ENCODE peak calls at places on chromosome 10, in ten cellular contexts. K is thyroid gland, Z is right atrium auricular region, A is transverse colon, F is H9, N is tibial nerve, T is cardiac muscle cell, X is GM20000, C is kidney epithelial cell, P is bronchial epithelial cell. M is an unnamed sample.

GRCh38 chr10:46520941-46521340 is 35.5 kb downstream of the GPRIN2 start:
- DNase-seq in K (no peak), Z (no peak), A (peak), F (no peak), N (no peak), T (no peak), X (no peak), C (no peak), P (peak), M (no peak)

GRCh38 chr10:48811461-48811860 is 126.8 kb downstream of the WDFY4 start:
- DNase-seq in K (no peak), Z (no peak), A (no peak), F (no peak), N (no peak), T (no peak), X (no peak), C (no peak), P (peak), M (no peak)

GRCh38 chr10:79273603-79274002 is 73.7 kb upstream of the PPIF start:
- DNase-seq in K (peak), Z (peak), A (no peak), F (no peak), N (no peak), T (no peak), X (no peak), C (no peak), P (no peak), M (no peak)

GRCh38 chr10:68153473-68154210 is 44.4 kb downstream of the MYPN start:
- DNase-seq in K (no peak), Z (peak), A (peak), F (peak), N (no peak), T (peak), X (no peak), C (peak), P (peak), M (no peak)

GRCh38 chr10:340646-341045 is 205.4 kb downstream of the ZMYND11 start:
- DNase-seq in K (no peak), Z (no peak), A (no peak), F (no peak), N (no peak), T (no peak), X (no peak), C (no peak), P (no peak), M (no peak)

GRCh38 chr10:125457406-125457805 is 225.6 kb downstream of the TEX36 start:
- DNase-seq in K (no peak), Z (no peak), A (no peak), F (no peak), N (no peak), T (no peak), X (no peak), C (no peak), P (no peak), M (no peak)

GRCh38 chr10:86899670-86900276 is 57.6 kb downstream of the MMRN2 start:
- DNase-seq in K (peak), Z (peak), A (peak), F (no peak), N (peak), T (peak), X (peak), C (no peak), P (peak), M (peak)

GRCh38 chr10:119737827-119738226 is 12.0 kb downstream of the INPP5F start:
- DNase-seq in K (no peak), Z (no peak), A (peak), F (no peak), N (no peak), T (no peak), X (no peak), C (peak), P (peak), M (no peak)

GRCh38 chr10:75014516-75015230 is 96.8 kb upstream of the SAMD8 start:
- DNase-seq in K (no peak), Z (no peak), A (no peak), F (no peak), N (no peak), T (no peak), X (no peak), C (no peak), P (no peak), M (no peak)

GRCh38 chr10:117373848-117374505 is 1.3 kb downstream of the PDZD8 start:
- DNase-seq in K (peak), Z (peak), A (peak), F (peak), N (peak), T (peak), X (peak), C (no peak), P (peak), M (peak)

GRCh38 chr10:11035318-11035920 is 17.7 kb downstream of the CELF2 start:
- DNase-seq in K (peak), Z (peak), A (peak), F (peak), N (peak), T (no peak), X (no peak), C (peak), P (peak), M (no peak)

GRCh38 chr10:1766049-1766448 is 28.7 kb upstream of the ADARB2 start:
- DNase-seq in K (no peak), Z (no peak), A (no peak), F (no peak), N (no peak), T (no peak), X (no peak), C (no peak), P (no peak), M (no peak)

GRCh38 chr10:24721254-24722106 is 2.2 kb downstream of the ARHGAP21 start:
- DNase-seq in K (peak), Z (peak), A (peak), F (peak), N (no peak), T (peak), X (no peak), C (no peak), P (no peak), M (peak)

GRCh38 chr10:72886596-72887522 is 6.7 kb upstream of the OIT3 start:
- DNase-seq in K (no peak), Z (no peak), A (no peak), F (peak), N (no peak), T (no peak), X (no peak), C (no peak), P (peak), M (no peak)

GRCh38 chr10:124071141-124071540 is 22.3 kb downstream of the CHST15 start:
- DNase-seq in K (no peak), Z (no peak), A (no peak), F (no peak), N (no peak), T (no peak), X (no peak), C (no peak), P (no peak), M (no peak)

GRCh38 chr10:63919576-63920279 is 398.5 kb downstream of the REEP3 start:
- DNase-seq in K (no peak), Z (no peak), A (no peak), F (no peak), N (no peak), T (no peak), X (no peak), C (no peak), P (no peak), M (no peak)

GRCh38 chr10:126569513-126570447 is 100.7 kb downstream of the C10orf90 start:
- DNase-seq in K (no peak), Z (no peak), A (no peak), F (no peak), N (no peak), T (no peak), X (no peak), C (peak), P (peak), M (no peak)

GRCh38 chr10:9239298-9239697 is 1184.8 kb downstream of the GATA3 start:
- DNase-seq in K (no peak), Z (no peak), A (no peak), F (no peak), N (no peak), T (no peak), X (no peak), C (no peak), P (no peak), M (no peak)

GRCh38 chr10:130764651-130765050 is 546.9 kb downstream of the TCERG1L start:
- DNase-seq in K (no peak), Z (no peak), A (no peak), F (no peak), N (no peak), T (no peak), X (no peak), C (no peak), P (no peak), M (no peak)

GRCh38 chr10:63515002-63515763 is 6.0 kb upstream of the REEP3 start:
- DNase-seq in K (no peak), Z (no peak), A (no peak), F (peak), N (no peak), T (peak), X (no peak), C (no peak), P (peak), M (no peak)

GRCh38 chr10:6046458-6047325 is 15.5 kb downstream of the IL2RA start:
- DNase-seq in K (no peak), Z (no peak), A (no peak), F (no peak), N (no peak), T (no peak), X (no peak), C (no peak), P (no peak), M (no peak)

GRCh38 chr10:118286051-118286838 is 55.9 kb downstream of the FAM204A start:
- DNase-seq in K (no peak), Z (no peak), A (no peak), F (no peak), N (no peak), T (no peak), X (no peak), C (no peak), P (no peak), M (no peak)

GRCh38 chr10:131115321-131115720 is 196.2 kb downstream of the TCERG1L start:
- DNase-seq in K (no peak), Z (no peak), A (no peak), F (no peak), N (no peak), T (no peak), X (no peak), C (no peak), P (no peak), M (no peak)

GRCh38 chr10:44958196-44958896 is 1.3 kb upstream of the RASSF4 start:
- DNase-seq in K (no peak), Z (peak), A (no peak), F (peak), N (no peak), T (no peak), X (no peak), C (no peak), P (peak), M (no peak)

GRCh38 chr10:16967000-16967865 is 150.0 kb upstream of the RSU1 start:
- DNase-seq in K (no peak), Z (no peak), A (no peak), F (no peak), N (no peak), T (no peak), X (no peak), C (no peak), P (no peak), M (no peak)

GRCh38 chr10:3797750-3798149 is 12.7 kb upstream of the KLF6 start:
- DNase-seq in K (no peak), Z (no peak), A (no peak), F (no peak), N (no peak), T (no peak), X (no peak), C (no peak), P (no peak), M (no peak)
- TF ChIP-seq CTCF in K (no peak), Z (no peak), A (no peak), F (no peak), N (no peak), T (no peak), X (no peak), C (no peak), P (no peak), M (no peak)

DNA sequence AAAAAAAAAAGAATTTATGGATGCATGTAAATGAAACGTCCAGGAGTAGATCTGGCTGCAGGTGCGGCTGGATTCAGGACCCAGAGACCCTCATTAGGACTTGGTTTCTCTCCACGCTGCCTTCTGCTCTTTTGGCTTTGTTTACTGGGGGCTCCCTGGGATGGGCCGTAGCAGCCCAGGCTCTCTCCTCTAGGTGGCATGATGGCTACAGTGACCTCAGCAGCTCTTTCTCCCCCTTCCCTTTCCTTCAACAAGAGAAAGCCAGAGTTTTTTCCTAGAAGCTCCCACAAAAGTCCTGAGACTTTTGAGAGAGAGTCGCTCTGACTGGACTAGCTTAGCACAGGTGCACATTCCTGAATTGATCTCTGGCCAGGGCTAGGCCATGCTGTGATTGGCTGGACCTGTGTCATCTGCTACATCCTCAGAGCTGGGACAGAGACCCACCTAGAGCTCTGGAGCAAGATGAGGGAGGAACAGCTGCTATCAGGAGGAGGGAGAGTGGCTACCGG is 67.8 kb upstream of the PDCD4 start:
- DNase-seq in K (peak), Z (no peak), A (peak), F (peak), N (peak), T (peak), X (peak), C (no peak), P (peak), M (peak)
- TF ChIP-seq CTCF in K (peak), Z (peak), A (peak), F (peak), N (peak), T (peak), X (peak), C (peak), P (peak), M (peak)

GRCh38 chr10:69959911-69960310 is 92.7 kb upstream of the MACROH2A2 start:
- DNase-seq in K (no peak), Z (peak), A (no peak), F (no peak), N (no peak), T (no peak), X (no peak), C (no peak), P (no peak), M (no peak)

GRCh38 chr10:69961864-69962745 is 90.5 kb upstream of the MACROH2A2 start:
- DNase-seq in K (no peak), Z (peak), A (no peak), F (peak), N (no peak), T (no peak), X (no peak), C (no peak), P (no peak), M (no peak)

GRCh38 chr10:69962746-69963135 is 89.9 kb upstream of the MACROH2A2 start:
- DNase-seq in K (no peak), Z (peak), A (no peak), F (no peak), N (no peak), T (no peak), X (no peak), C (no peak), P (no peak), M (no peak)

GRCh38 chr10:69960606-69961167 is 92.0 kb upstream of the MACROH2A2 start:
- DNase-seq in K (no peak), Z (peak), A (no peak), F (peak), N (no peak), T (no peak), X (no peak), C (no peak), P (no peak), M (no peak)

DNA sequence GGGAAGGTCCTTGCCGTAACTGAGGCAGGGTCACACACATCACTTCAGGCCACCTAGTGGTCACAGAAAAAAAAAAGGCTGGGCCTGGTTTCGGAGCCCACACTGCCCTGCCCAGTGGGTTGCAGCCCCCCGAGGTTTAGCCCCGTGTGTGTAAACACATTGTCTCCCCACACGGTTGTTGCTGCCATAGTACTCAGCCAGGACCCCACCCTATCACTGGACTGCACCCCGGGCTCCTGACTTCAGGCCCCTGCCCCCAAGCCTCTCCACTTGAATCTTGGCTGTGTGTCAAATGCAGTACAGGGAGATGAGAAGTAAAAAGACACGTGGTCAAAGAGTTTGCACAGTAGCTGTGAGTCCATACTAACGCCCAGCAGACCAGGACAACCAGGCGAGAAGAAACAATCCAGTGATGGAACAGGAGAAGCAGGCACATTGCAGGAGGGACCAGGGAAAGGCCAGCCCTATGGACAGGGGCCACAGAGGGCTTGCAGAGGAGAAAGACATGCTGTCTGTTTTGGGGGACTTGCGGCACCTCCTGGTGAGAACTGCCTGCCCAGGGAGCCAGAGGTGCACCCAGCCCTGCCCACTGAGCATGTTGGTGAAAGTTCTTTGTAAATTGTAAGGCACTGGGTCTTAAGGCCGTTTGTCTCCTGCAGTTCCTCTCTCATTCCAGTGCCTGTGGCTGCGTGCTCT is 91.3 kb upstream of the MACROH2A2 start:
- DNase-seq in K (peak), Z (peak), A (no peak), F (peak), N (no peak), T (no peak), X (no peak), C (no peak), P (no peak), M (no peak)
- TF ChIP-seq CTCF in K (no peak), Z (no peak), A (peak), F (peak), N (no peak), T (peak), X (peak), C (peak), P (peak), M (no peak)

DNA sequence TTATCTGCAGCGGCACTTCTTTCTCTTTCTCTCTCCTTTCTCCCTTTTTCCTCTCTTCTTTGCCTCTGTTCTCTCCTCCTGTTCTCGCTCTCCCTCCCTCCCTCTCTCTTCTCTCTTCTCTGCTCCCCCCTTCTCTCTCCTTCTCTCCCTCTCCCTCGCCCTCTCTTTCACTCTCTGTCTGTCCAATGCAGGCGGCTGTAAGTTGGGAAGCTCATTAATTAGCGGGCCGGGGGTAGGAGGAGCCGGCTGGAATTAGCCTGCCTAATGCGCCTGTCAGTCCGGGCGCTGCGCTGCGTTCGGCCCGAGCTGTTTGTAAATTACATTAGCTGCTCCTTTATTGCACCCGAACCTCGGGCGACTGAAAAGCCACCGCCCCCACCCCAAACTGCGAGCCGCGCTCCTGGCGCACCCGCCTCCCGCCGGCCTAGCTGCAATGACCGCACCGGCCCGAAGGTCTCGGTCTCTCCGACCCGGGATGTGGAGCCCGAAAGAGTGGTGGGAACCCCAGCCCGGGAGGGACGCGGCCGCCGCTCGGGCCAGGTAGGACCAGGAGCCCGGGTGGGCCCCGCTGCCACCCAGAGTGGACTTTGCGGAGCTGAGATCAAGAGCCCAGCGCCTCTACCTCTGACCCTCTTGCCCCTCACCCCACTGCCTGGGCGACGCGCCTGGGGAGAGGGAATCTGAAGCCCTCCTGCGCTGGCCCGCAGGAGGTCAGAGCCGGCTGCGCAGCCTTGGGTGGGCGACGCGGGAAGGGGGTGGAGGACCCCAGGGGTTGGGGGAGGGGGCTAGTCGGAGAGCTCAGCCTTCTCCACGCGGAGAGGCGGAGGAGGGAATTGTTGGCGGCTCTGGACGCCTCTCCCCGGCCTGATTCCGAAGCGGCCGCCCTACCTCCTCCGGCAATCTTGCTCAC is at the start of gene LBX1:
- DNase-seq in K (no peak), Z (no peak), A (no peak), F (no peak), N (no peak), T (no peak), X (peak), C (no peak), P (no peak), M (no peak)
- TF ChIP-seq CTCF in K (no peak), Z (no peak), A (no peak), F (no peak), N (no peak), T (no peak), X (no peak), C (no peak), P (no peak), M (no peak)

GRCh38 chr10:103855852-103856496 is 598 bp upstream of the SH3PXD2A start:
- DNase-seq in K (no peak), Z (no peak), A (no peak), F (no peak), N (no peak), T (no peak), X (no peak), C (no peak), P (no peak), M (no peak)

GRCh38 chr10:103855424-103855823 is at the start of gene SH3PXD2A:
- DNase-seq in K (no peak), Z (no peak), A (peak), F (peak), N (no peak), T (peak), X (peak), C (no peak), P (no peak), M (peak)

GRCh38 chr10:103854265-103854686 is 1.1 kb downstream of the SH3PXD2A start:
- DNase-seq in K (no peak), Z (no peak), A (peak), F (peak), N (no peak), T (peak), X (no peak), C (no peak), P (no peak), M (no peak)

GRCh38 chr10:103853428-103854264 is 1.7 kb downstream of the SH3PXD2A start:
- DNase-seq in K (no peak), Z (no peak), A (peak), F (no peak), N (no peak), T (no peak), X (no peak), C (no peak), P (no peak), M (no peak)

GRCh38 chr10:103854687-103855423 is 521 bp downstream of the SH3PXD2A start:
- DNase-seq in K (no peak), Z (no peak), A (peak), F (peak), N (no peak), T (peak), X (peak), C (no peak), P (no peak), M (no peak)
- TF ChIP-seq CTCF in K (no peak), Z (no peak), A (no peak), F (peak), N (no peak), T (peak), X (no peak), C (peak), P (peak), M (no peak)

M was measured in prostate gland.